ENCODE peak calls at places on chromosomes 11 and 22, in seven cellular contexts. Z is ACHN; I is Calu3; W is naive thymus-derived CD4-positive, alpha-beta T cell; Y is stimulated activated CD4-positive, alpha-beta T cell treated with anti-CD3 and anti-CD28 coated beads, Interleukin-4, amount 100 ng/mL, for 24 hours; D is iPS-NIHi11; Q is stimulated activated CD8-positive, alpha-beta memory T cell treated with anti-CD3 and anti-CD28 coated beads, Interleukin-2, amount 100 ng/mL, for 1 hour. O is an unnamed sample.

GRCh38 chr11:115191761-115192160 is 312.5 kb downstream of the CADM1 start:
- DNase-seq in I (no peak), D (no peak), Q (no peak), W (no peak), Y (no peak), Z (no peak), O (no peak)

GRCh38 chr11:1843796-1844195 is 5.0 kb downstream of the TNNI2 start:
- DNase-seq in D (no peak), Y (no peak), W (no peak), I (no peak), Z (no peak), Q (no peak), O (no peak)

GRCh38 chr11:1149545-1149944 is 8.2 kb upstream of the MUC5AC start:
- DNase-seq in Q (no peak), W (no peak), D (no peak), Z (no peak), I (no peak), Y (no peak), O (no peak)

GRCh38 chr11:94768602-94769511 is 701 bp downstream of the AMOTL1 start:
- DNase-seq in D (peak; percentile 44), Y (no peak), Z (peak; percentile 25), I (peak; percentile 28), Q (no peak), W (peak; percentile 6), O (no peak)

GRCh38 chr22:38177926-38178604 is 3.6 kb downstream of the PLA2G6 start:
- DNase-seq in Q (no peak), D (peak; percentile 46), W (no peak), I (peak; percentile 74), Z (peak; percentile 78), Y (no peak), O (no peak)

GRCh38 chr11:129279326-129280026 is 87.4 kb upstream of the ARHGAP32 start:
- DNase-seq in Y (peak; percentile 51), W (peak; percentile 86), Z (peak; percentile 76), I (peak; percentile 89), D (peak; percentile 94), Q (peak; percentile 45), O (no peak)

GRCh38 chr11:92703431-92703830 is 266.0 kb upstream of the MTNR1B start:
- DNase-seq in W (no peak), I (no peak), Q (no peak), Z (no peak), D (no peak), Y (no peak), O (no peak)

GRCh38 chr22:24450600-24450999 is 23.2 kb downstream of the ADORA2A start:
- DNase-seq in Q (no peak), Z (no peak), Y (no peak), D (no peak), I (no peak), W (no peak), O (no peak)

GRCh38 chr11:118401151-118401879 is at the start of gene ATP5MG:
- DNase-seq in Y (peak; percentile 95), Z (peak; percentile 87), I (peak; percentile 77), Q (peak; percentile 81), W (peak; percentile 95), D (peak; percentile 90), O (peak; percentile 86)

GRCh38 chr11:61654397-61654829 is 25.8 kb upstream of the DAGLA start:
- DNase-seq in I (no peak), D (peak; percentile 38), Y (no peak), W (no peak), Z (no peak), Q (no peak), O (no peak)

GRCh38 chr22:29277927-29278326 is 9.9 kb downstream of the EWSR1 start:
- DNase-seq in D (no peak), Z (no peak), I (no peak), Q (no peak), W (no peak), Y (no peak), O (no peak)

GRCh38 chr11:19242184-19242932 is 1.6 kb upstream of the E2F8 start:
- DNase-seq in I (no peak), Y (no peak), Q (no peak), D (peak; percentile 44), W (no peak), Z (no peak), O (no peak)

GRCh38 chr11:117410861-117411725 is 83.4 kb downstream of the CEP164 start:
- DNase-seq in Q (no peak), D (peak; percentile 60), W (no peak), Y (no peak), Z (no peak), I (no peak), O (no peak)

GRCh38 chr11:76385903-76386302 is 4.8 kb downstream of the GVQW3 start:
- DNase-seq in Y (no peak), Q (no peak), D (no peak), W (no peak), Z (no peak), I (no peak), O (no peak)

GRCh38 chr22:45968751-45969413 is 8.1 kb downstream of the WNT7B start:
- DNase-seq in Z (no peak), Q (no peak), Y (no peak), W (no peak), D (no peak), I (peak; percentile 77), O (no peak)

GRCh38 chr11:116199182-116199581 is 573.6 kb downstream of the BUD13 start:
- DNase-seq in I (no peak), Y (no peak), Q (no peak), W (no peak), D (no peak), Z (no peak), O (no peak)

GRCh38 chr11:64101461-64101860 is 64.5 kb downstream of the MACROD1 start:
- DNase-seq in Y (no peak), I (no peak), Q (no peak), W (no peak), Z (no peak), D (no peak), O (no peak)

GRCh38 chr22:28810839-28811491 is 10.6 kb upstream of the XBP1 start:
- DNase-seq in Y (no peak), Q (no peak), Z (no peak), D (no peak), I (no peak), W (peak; percentile 55), O (peak; percentile 23)

GRCh38 chr22:49540084-49540483 is 287.6 kb downstream of the BRD1 start:
- DNase-seq in Z (no peak), D (no peak), I (no peak), W (no peak), Q (no peak), Y (no peak), O (no peak)

GRCh38 chr11:119491753-119492455 is 68.9 kb upstream of the THY1 start:
- DNase-seq in D (no peak), Y (no peak), W (no peak), Z (peak; percentile 11), Q (no peak), I (no peak), O (no peak)

GRCh38 chr11:116697011-116697410 is 75.8 kb downstream of the BUD13 start:
- DNase-seq in Z (no peak), D (no peak), Y (no peak), I (no peak), W (no peak), Q (no peak), O (no peak)

GRCh38 chr11:95592455-95592854 is 197.1 kb downstream of the FAM76B start:
- DNase-seq in Q (no peak), D (peak; percentile 46), I (no peak), W (no peak), Y (no peak), Z (no peak), O (no peak)

GRCh38 chr22:27991586-27992293 is 72.7 kb upstream of the PITPNB start:
- DNase-seq in I (no peak), D (no peak), Q (no peak), W (no peak), Z (no peak), Y (no peak), O (no peak)

GRCh38 chr11:35255514-35255913 is 116.5 kb downstream of the CD44 start:
- DNase-seq in Z (no peak), Q (no peak), W (no peak), I (no peak), D (no peak), Y (no peak), O (no peak)

GRCh38 chr11:94025695-94026394 is 4.7 kb downstream of the HEPHL1 start:
- DNase-seq in I (no peak), Y (no peak), Z (no peak), Q (no peak), W (no peak), D (no peak), O (no peak)

GRCh38 chr11:128965485-128965884 is 22.8 kb upstream of the TP53AIP1 start:
- DNase-seq in Y (no peak), D (no peak), Q (no peak), I (no peak), W (no peak), Z (no peak), O (no peak)

GRCh38 chr11:20158597-20159257 is 1.5 kb downstream of the DBX1 start:
- DNase-seq in I (peak; percentile 38), W (peak; percentile 4), D (peak; percentile 78), Y (no peak), Q (no peak), Z (peak; percentile 57), O (no peak)

O was measured in NK-92 treated with Interleukin-12 subunit alpha and Interleukin-12 subunit beta, amount 100 ng/mL, for 24 hours.